ENCODE peak calls at places on chromosomes 2 and 18, in eight cellular contexts. One of them, this sample, is unnamed.

GRCh38 chr2:56287508-56287907 is 103.7 kb downstream of the CCDC85A start:
- DNase-seq in brain microvascular endothelial cell: no peak
- DNase-seq in SK-N-SH: no peak
- DNase-seq in OCI-LY7: no peak
- DNase-seq in Caco-2: no peak
- DNase-seq in right atrium auricular region: no peak
- DNase-seq in choroid plexus epithelial cell: no peak
- DNase-seq in left ventricle myocardium inferior: no peak
- DNase-seq in this sample: no peak

GRCh38 chr2:232418466-232419244 is 12.0 kb downstream of the ALPG start:
- DNase-seq in brain microvascular endothelial cell: peak; percentile 11
- DNase-seq in SK-N-SH: peak; percentile 63
- DNase-seq in OCI-LY7: no peak
- DNase-seq in Caco-2: no peak
- DNase-seq in right atrium auricular region: no peak
- DNase-seq in choroid plexus epithelial cell: peak; percentile 33
- DNase-seq in left ventricle myocardium inferior: no peak
- DNase-seq in this sample: no peak

GRCh38 chr2:64453710-64454315 is at the start of gene LGALSL:
- DNase-seq in brain microvascular endothelial cell: peak; percentile 11
- DNase-seq in SK-N-SH: peak; percentile 94
- DNase-seq in OCI-LY7: peak; percentile 51
- DNase-seq in Caco-2: peak; percentile 93
- DNase-seq in right atrium auricular region: peak; percentile 74
- DNase-seq in choroid plexus epithelial cell: peak; percentile 9
- DNase-seq in left ventricle myocardium inferior: peak; percentile 78
- DNase-seq in this sample: peak; percentile 77

GRCh38 chr2:99763764-99764163 is 273.9 kb upstream of the REV1 start:
- DNase-seq in brain microvascular endothelial cell: no peak
- DNase-seq in SK-N-SH: no peak
- DNase-seq in OCI-LY7: no peak
- DNase-seq in Caco-2: no peak
- DNase-seq in right atrium auricular region: no peak
- DNase-seq in choroid plexus epithelial cell: no peak
- DNase-seq in left ventricle myocardium inferior: no peak
- DNase-seq in this sample: no peak

GRCh38 chr2:177917169-177917568 is 155.4 kb downstream of the PDE11A start:
- DNase-seq in brain microvascular endothelial cell: no peak
- DNase-seq in SK-N-SH: no peak
- DNase-seq in OCI-LY7: no peak
- DNase-seq in Caco-2: no peak
- DNase-seq in right atrium auricular region: no peak
- DNase-seq in choroid plexus epithelial cell: no peak
- DNase-seq in left ventricle myocardium inferior: no peak
- DNase-seq in this sample: no peak

GRCh38 chr2:208210688-208211451 is 21.0 kb upstream of the C2orf80 start:
- DNase-seq in brain microvascular endothelial cell: no peak
- DNase-seq in SK-N-SH: no peak
- DNase-seq in OCI-LY7: no peak
- DNase-seq in Caco-2: no peak
- DNase-seq in right atrium auricular region: no peak
- DNase-seq in choroid plexus epithelial cell: no peak
- DNase-seq in left ventricle myocardium inferior: no peak
- DNase-seq in this sample: no peak

GRCh38 chr2:68796306-68796905 is 61.8 kb downstream of the ARHGAP25 start:
- DNase-seq in brain microvascular endothelial cell: no peak
- DNase-seq in SK-N-SH: no peak
- DNase-seq in OCI-LY7: peak; percentile 24
- DNase-seq in Caco-2: no peak
- DNase-seq in right atrium auricular region: no peak
- DNase-seq in choroid plexus epithelial cell: peak; percentile 18
- DNase-seq in left ventricle myocardium inferior: no peak
- DNase-seq in this sample: no peak

GRCh38 chr2:72755647-72756423 is 70.0 kb downstream of the EXOC6B start:
- DNase-seq in brain microvascular endothelial cell: no peak
- DNase-seq in SK-N-SH: no peak
- DNase-seq in OCI-LY7: no peak
- DNase-seq in Caco-2: no peak
- DNase-seq in right atrium auricular region: no peak
- DNase-seq in choroid plexus epithelial cell: no peak
- DNase-seq in left ventricle myocardium inferior: no peak
- DNase-seq in this sample: no peak

GRCh38 chr18:25329783-25330182 is 22.2 kb downstream of the ZNF521 start:
- DNase-seq in brain microvascular endothelial cell: no peak
- DNase-seq in SK-N-SH: no peak
- DNase-seq in OCI-LY7: no peak
- DNase-seq in Caco-2: no peak
- DNase-seq in right atrium auricular region: no peak
- DNase-seq in choroid plexus epithelial cell: no peak
- DNase-seq in left ventricle myocardium inferior: no peak
- DNase-seq in this sample: no peak

GRCh38 chr2:219596954-219597551 is 604 bp upstream of the STK11IP start:
- DNase-seq in brain microvascular endothelial cell: peak; percentile 18
- DNase-seq in SK-N-SH: peak; percentile 51
- DNase-seq in OCI-LY7: no peak
- DNase-seq in Caco-2: no peak
- DNase-seq in right atrium auricular region: no peak
- DNase-seq in choroid plexus epithelial cell: peak; percentile 33
- DNase-seq in left ventricle myocardium inferior: no peak
- DNase-seq in this sample: no peak

GRCh38 chr2:198873771-198874501 is 583.8 kb downstream of the SATB2 start:
- DNase-seq in brain microvascular endothelial cell: peak; percentile 50
- DNase-seq in SK-N-SH: no peak
- DNase-seq in OCI-LY7: no peak
- DNase-seq in Caco-2: no peak
- DNase-seq in right atrium auricular region: no peak
- DNase-seq in choroid plexus epithelial cell: peak; percentile 3
- DNase-seq in left ventricle myocardium inferior: no peak
- DNase-seq in this sample: no peak

GRCh38 chr2:36889782-36890181 is 76.6 kb downstream of the STRN start:
- DNase-seq in brain microvascular endothelial cell: peak; percentile 89
- DNase-seq in SK-N-SH: no peak
- DNase-seq in OCI-LY7: no peak
- DNase-seq in Caco-2: no peak
- DNase-seq in right atrium auricular region: no peak
- DNase-seq in choroid plexus epithelial cell: peak; percentile 94
- DNase-seq in left ventricle myocardium inferior: no peak
- DNase-seq in this sample: no peak

GRCh38 chr2:119289093-119289492 is 65.5 kb downstream of the STEAP3 start:
- DNase-seq in brain microvascular endothelial cell: no peak
- DNase-seq in SK-N-SH: no peak
- DNase-seq in OCI-LY7: no peak
- DNase-seq in Caco-2: no peak
- DNase-seq in right atrium auricular region: no peak
- DNase-seq in choroid plexus epithelial cell: peak; percentile 75
- DNase-seq in left ventricle myocardium inferior: no peak
- DNase-seq in this sample: peak; percentile 56

GRCh38 chr18:34771958-34772357 is 61.9 kb downstream of the DTNA start:
- DNase-seq in brain microvascular endothelial cell: no peak
- DNase-seq in SK-N-SH: no peak
- DNase-seq in OCI-LY7: no peak
- DNase-seq in Caco-2: no peak
- DNase-seq in right atrium auricular region: no peak
- DNase-seq in choroid plexus epithelial cell: peak; percentile 39
- DNase-seq in left ventricle myocardium inferior: no peak
- DNase-seq in this sample: no peak

GRCh38 chr18:48963555-48964480 is 13.1 kb upstream of the SMAD7 start:
- DNase-seq in brain microvascular endothelial cell: no peak
- DNase-seq in SK-N-SH: no peak
- DNase-seq in OCI-LY7: no peak
- DNase-seq in Caco-2: no peak
- DNase-seq in right atrium auricular region: no peak
- DNase-seq in choroid plexus epithelial cell: no peak
- DNase-seq in left ventricle myocardium inferior: no peak
- DNase-seq in this sample: no peak

GRCh38 chr2:95379616-95379925 is 22.9 kb upstream of the FAHD2A start:
- DNase-seq in brain microvascular endothelial cell: no peak
- DNase-seq in SK-N-SH: no peak
- DNase-seq in OCI-LY7: peak; percentile 44
- DNase-seq in Caco-2: no peak
- DNase-seq in right atrium auricular region: no peak
- DNase-seq in choroid plexus epithelial cell: no peak
- DNase-seq in left ventricle myocardium inferior: no peak
- DNase-seq in this sample: no peak

GRCh38 chr2:109437325-109438090 is 176.3 kb downstream of the SEPTIN10 start:
- DNase-seq in brain microvascular endothelial cell: no peak
- DNase-seq in SK-N-SH: no peak
- DNase-seq in OCI-LY7: no peak
- DNase-seq in Caco-2: no peak
- DNase-seq in right atrium auricular region: no peak
- DNase-seq in choroid plexus epithelial cell: no peak
- DNase-seq in left ventricle myocardium inferior: no peak
- DNase-seq in this sample: peak; percentile 39

GRCh38 chr2:225814554-225814953 is 415.0 kb downstream of the NYAP2 start:
- DNase-seq in brain microvascular endothelial cell: no peak
- DNase-seq in SK-N-SH: no peak
- DNase-seq in OCI-LY7: no peak
- DNase-seq in Caco-2: no peak
- DNase-seq in right atrium auricular region: no peak
- DNase-seq in choroid plexus epithelial cell: no peak
- DNase-seq in left ventricle myocardium inferior: no peak
- DNase-seq in this sample: no peak

GRCh38 chr2:64348386-64349142 is 105.4 kb upstream of the LGALSL start:
- DNase-seq in brain microvascular endothelial cell: no peak
- DNase-seq in SK-N-SH: no peak
- DNase-seq in OCI-LY7: no peak
- DNase-seq in Caco-2: no peak
- DNase-seq in right atrium auricular region: no peak
- DNase-seq in choroid plexus epithelial cell: no peak
- DNase-seq in left ventricle myocardium inferior: no peak
- DNase-seq in this sample: no peak

GRCh38 chr2:95346738-95347671 is 49.9 kb downstream of the KCNIP3 start:
- DNase-seq in brain microvascular endothelial cell: no peak
- DNase-seq in SK-N-SH: peak; percentile 59
- DNase-seq in OCI-LY7: no peak
- DNase-seq in Caco-2: peak; percentile 34
- DNase-seq in right atrium auricular region: no peak
- DNase-seq in choroid plexus epithelial cell: peak; percentile 15
- DNase-seq in left ventricle myocardium inferior: peak; percentile 34
- DNase-seq in this sample: peak; percentile 52

GRCh38 chr2:221962186-221962585 is 336.6 kb downstream of the PAX3 start:
- DNase-seq in brain microvascular endothelial cell: no peak
- DNase-seq in SK-N-SH: no peak
- DNase-seq in OCI-LY7: no peak
- DNase-seq in Caco-2: no peak
- DNase-seq in right atrium auricular region: no peak
- DNase-seq in choroid plexus epithelial cell: no peak
- DNase-seq in left ventricle myocardium inferior: no peak
- DNase-seq in this sample: no peak

DNA sequence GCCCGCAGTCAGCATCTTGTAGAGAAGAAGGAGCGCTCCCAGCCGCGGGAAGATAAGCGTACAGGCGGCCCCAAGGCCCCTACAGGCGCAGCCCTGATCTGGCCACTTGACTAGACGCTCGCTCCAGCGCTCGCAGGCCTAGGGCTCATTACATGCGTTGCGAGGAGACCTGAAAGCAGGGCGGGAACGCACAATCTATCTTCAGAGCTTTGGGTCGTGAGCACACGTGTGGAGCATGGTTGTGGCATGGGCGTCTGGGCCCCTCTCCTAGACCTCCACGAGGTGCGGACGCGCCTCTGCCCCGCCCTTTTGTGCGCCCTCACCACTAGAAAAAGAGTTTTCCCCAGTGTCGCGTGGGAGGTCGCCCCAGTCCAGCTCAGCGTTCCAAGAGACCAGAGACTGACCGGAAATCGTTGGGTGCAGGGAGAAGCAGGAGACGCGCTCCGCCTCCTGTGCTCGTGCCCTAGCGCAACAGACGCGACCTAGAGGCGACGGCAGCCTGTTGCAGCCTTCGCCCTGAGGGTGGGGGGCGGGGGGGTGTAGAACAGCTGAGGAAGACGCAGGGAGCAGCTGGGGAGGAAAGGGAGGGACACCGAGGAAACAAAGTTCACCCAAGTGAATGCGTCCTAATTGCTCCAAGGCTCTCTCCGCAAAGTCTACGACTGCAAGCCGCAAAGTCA is 12.6 kb downstream of the NR4A2 start:
- DNase-seq in brain microvascular endothelial cell: no peak
- DNase-seq in SK-N-SH: peak; percentile 20
- DNase-seq in OCI-LY7: no peak
- DNase-seq in Caco-2: no peak
- DNase-seq in right atrium auricular region: no peak
- DNase-seq in choroid plexus epithelial cell: no peak
- DNase-seq in left ventricle myocardium inferior: peak; percentile 64
- DNase-seq in this sample: no peak
- TF ChIP-seq CTCF in brain microvascular endothelial cell: peak; percentile 45
- TF ChIP-seq CTCF in SK-N-SH: no peak
- TF ChIP-seq CTCF in OCI-LY7: no peak
- TF ChIP-seq CTCF in Caco-2: no peak
- TF ChIP-seq CTCF in right atrium auricular region: no peak
- TF ChIP-seq CTCF in choroid plexus epithelial cell: no peak
- TF ChIP-seq CTCF in left ventricle myocardium inferior: peak; percentile 35
- TF ChIP-seq CTCF in this sample: no peak

DNA sequence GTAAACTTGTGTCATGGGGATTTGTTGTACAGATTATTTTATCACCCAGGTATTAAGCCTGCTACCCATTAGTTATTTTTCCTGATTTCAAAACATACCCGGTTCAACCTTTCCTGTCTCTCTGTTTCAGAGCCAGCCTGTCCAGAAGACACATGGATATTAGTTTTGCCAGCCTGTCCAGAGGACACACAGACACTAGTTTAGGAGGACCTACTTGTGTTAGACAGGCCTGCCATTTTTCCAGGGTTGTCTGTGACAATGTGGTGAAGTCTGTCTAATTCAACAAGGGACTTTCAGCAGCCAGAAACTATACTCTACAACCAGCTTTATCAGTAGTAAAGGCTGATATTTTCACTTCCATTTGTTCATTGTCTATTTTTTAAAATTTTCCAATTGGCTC is 56.1 kb upstream of the DCC start:
- DNase-seq in brain microvascular endothelial cell: no peak
- DNase-seq in SK-N-SH: no peak
- DNase-seq in OCI-LY7: no peak
- DNase-seq in Caco-2: no peak
- DNase-seq in right atrium auricular region: no peak
- DNase-seq in choroid plexus epithelial cell: no peak
- DNase-seq in left ventricle myocardium inferior: no peak
- DNase-seq in this sample: no peak
- H3K4me3 ChIP-seq in brain microvascular endothelial cell: no peak overlapping the region
- H3K4me3 ChIP-seq in SK-N-SH: no peak overlapping the region
- H3K4me3 ChIP-seq in OCI-LY7: no peak overlapping the region
- H3K4me3 ChIP-seq in Caco-2: no peak overlapping the region
- H3K4me3 ChIP-seq in right atrium auricular region: no peak overlapping the region
- H3K4me3 ChIP-seq in choroid plexus epithelial cell: no peak overlapping the region
- H3K4me3 ChIP-seq in left ventricle myocardium inferior: no peak overlapping the region
- H3K4me3 ChIP-seq in this sample: no peak overlapping the region

GRCh38 chr2:114201781-114202180 is 240.7 kb upstream of the DPP10 start:
- DNase-seq in brain microvascular endothelial cell: no peak
- DNase-seq in SK-N-SH: no peak
- DNase-seq in OCI-LY7: peak; percentile 8
- DNase-seq in Caco-2: no peak
- DNase-seq in right atrium auricular region: no peak
- DNase-seq in choroid plexus epithelial cell: no peak
- DNase-seq in left ventricle myocardium inferior: no peak
- DNase-seq in this sample: no peak
- TF ChIP-seq CTCF in brain microvascular endothelial cell: no peak
- TF ChIP-seq CTCF in SK-N-SH: peak; percentile 21
- TF ChIP-seq CTCF in OCI-LY7: peak; percentile 44
- TF ChIP-seq CTCF in Caco-2: peak; percentile 35
- TF ChIP-seq CTCF in right atrium auricular region: no peak
- TF ChIP-seq CTCF in choroid plexus epithelial cell: no peak
- TF ChIP-seq CTCF in left ventricle myocardium inferior: no peak
- TF ChIP-seq CTCF in this sample: no peak

GRCh38 chr2:20207051-20207450 is 17.9 kb downstream of the SDC1 start:
- DNase-seq in brain microvascular endothelial cell: no peak
- DNase-seq in SK-N-SH: no peak
- DNase-seq in OCI-LY7: peak; percentile 62
- DNase-seq in Caco-2: no peak
- DNase-seq in right atrium auricular region: no peak
- DNase-seq in choroid plexus epithelial cell: no peak
- DNase-seq in left ventricle myocardium inferior: no peak
- DNase-seq in this sample: no peak
- H3K4me3 ChIP-seq in brain microvascular endothelial cell: no peak overlapping the region
- H3K4me3 ChIP-seq in SK-N-SH: no peak overlapping the region
- H3K4me3 ChIP-seq in OCI-LY7: no peak overlapping the region
- H3K4me3 ChIP-seq in Caco-2: no peak overlapping the region
- H3K4me3 ChIP-seq in right atrium auricular region: no peak overlapping the region
- H3K4me3 ChIP-seq in choroid plexus epithelial cell: no peak overlapping the region
- H3K4me3 ChIP-seq in left ventricle myocardium inferior: no peak overlapping the region
- H3K4me3 ChIP-seq in this sample: no peak overlapping the region

This sample was measured in breast epithelium.